ENCODE peak calls at places on chromosome 20, in six cellular contexts. M, L, A, T, X and D are unnamed samples.
A peak's percentile ranks its signal among the peaks of the same experiment; 100 is the strongest.

GRCh38 chr20:51434556-51435256 is 107.8 kb downstream of the NFATC2 start:
- DNase-seq in A (no peak), M (no peak), L (no peak), X (no peak), T (no peak), D (no peak)

GRCh38 chr20:31706607-31707257 is 15.9 kb downstream of the BCL2L1 start:
- DNase-seq in M (no peak), A (no peak), T (no peak), X (no peak), L (no peak), D (no peak)

GRCh38 chr20:45094201-45094600 is 6.7 kb downstream of the KCNS1 start:
- DNase-seq in L (no peak), X (no peak), M (no peak), T (no peak), A (no peak), D (no peak)

GRCh38 chr20:674936-675452 is 608 bp downstream of the SCRT2 start:
- DNase-seq in X (no peak), T (no peak), L (no peak), M (no peak), A (no peak), D (no peak)

GRCh38 chr20:32356935-32357868 is 929 bp upstream of the ASXL1 start:
- DNase-seq in T (no peak), A (no peak), M (no peak), L (no peak), X (no peak), D (peak; percentile 27)

GRCh38 chr20:46559685-46560440 is 9.4 kb upstream of the OCSTAMP start:
- DNase-seq in X (no peak), T (no peak), L (no peak), A (no peak), M (no peak), D (no peak)

GRCh38 chr20:34887023-34887422 is 10.6 kb downstream of the ACSS2 start:
- DNase-seq in T (no peak), L (no peak), A (no peak), X (no peak), M (no peak), D (no peak)

GRCh38 chr20:51377132-51377531 is 165.4 kb downstream of the NFATC2 start:
- DNase-seq in M (no peak), A (no peak), X (no peak), L (no peak), T (no peak), D (no peak)

GRCh38 chr20:33477386-33478234 is 12.3 kb upstream of the CBFA2T2 start:
- DNase-seq in T (no peak), M (no peak), L (no peak), X (no peak), A (no peak), D (no peak)

GRCh38 chr20:8152183-8152582 is 20.1 kb downstream of the PLCB1 start:
- DNase-seq in T (no peak), X (no peak), L (no peak), A (no peak), M (no peak), D (no peak)

GRCh38 chr20:44091026-44091425 is 96.0 kb downstream of the JPH2 start:
- DNase-seq in A (no peak), T (no peak), M (no peak), X (no peak), L (no peak), D (no peak)

GRCh38 chr20:59222982-59223610 is 59.5 kb downstream of the ZNF831 start:
- DNase-seq in A (no peak), X (no peak), L (no peak), M (peak; percentile 47), T (no peak), D (no peak)

GRCh38 chr20:36093025-36093803 is 61.3 kb upstream of the EPB41L1 start:
- DNase-seq in L (peak; percentile 13), M (peak; percentile 41), T (peak; percentile 38), A (no peak), X (peak; percentile 29), D (no peak)

GRCh38 chr20:13261460-13262301 is 40.6 kb downstream of the ISM1 start:
- DNase-seq in A (peak; percentile 45), L (peak; percentile 75), M (peak; percentile 75), T (peak; percentile 55), X (peak; percentile 62), D (no peak)

GRCh38 chr20:19568128-19568527 is 189.9 kb upstream of the RIN2 start:
- DNase-seq in T (no peak), L (no peak), X (no peak), M (no peak), A (no peak), D (no peak)

GRCh38 chr20:57435498-57436222 is 44.5 kb downstream of the RBM38 start:
- DNase-seq in T (no peak), L (peak; percentile 51), A (no peak), M (peak; percentile 51), X (peak; percentile 19), D (no peak)

GRCh38 chr20:2006452-2007381 is 12.9 kb upstream of the PDYN start:
- DNase-seq in X (no peak), T (peak; percentile 57), L (peak; percentile 23), A (peak; percentile 60), M (peak; percentile 78), D (no peak)

GRCh38 chr20:23967616-23967979 is 21.0 kb downstream of the GGTLC1 start:
- DNase-seq in M (no peak), X (no peak), A (no peak), T (no peak), L (no peak), D (no peak)

GRCh38 chr20:23050847-23051627 is 1.6 kb upstream of the THBD start:
- DNase-seq in M (peak; percentile 93), X (no peak), T (peak; percentile 55), A (peak; percentile 68), L (no peak), D (peak; percentile 93)

GRCh38 chr20:37574199-37574890 is 46.7 kb upstream of the BLCAP start:
- DNase-seq in L (no peak), T (no peak), M (no peak), A (no peak), X (no peak), D (no peak)

GRCh38 chr20:37577972-37578371 is 50.3 kb upstream of the BLCAP start:
- DNase-seq in X (no peak), T (no peak), M (no peak), L (no peak), A (no peak), D (no peak)

GRCh38 chr20:37573626-37574198 is 46.0 kb upstream of the BLCAP start:
- DNase-seq in A (no peak), M (no peak), L (no peak), T (no peak), X (no peak), D (no peak)

GRCh38 chr20:37576911-37577310 is 49.2 kb upstream of the BLCAP start:
- DNase-seq in M (no peak), T (no peak), X (no peak), L (no peak), A (no peak), D (no peak)

DNA sequence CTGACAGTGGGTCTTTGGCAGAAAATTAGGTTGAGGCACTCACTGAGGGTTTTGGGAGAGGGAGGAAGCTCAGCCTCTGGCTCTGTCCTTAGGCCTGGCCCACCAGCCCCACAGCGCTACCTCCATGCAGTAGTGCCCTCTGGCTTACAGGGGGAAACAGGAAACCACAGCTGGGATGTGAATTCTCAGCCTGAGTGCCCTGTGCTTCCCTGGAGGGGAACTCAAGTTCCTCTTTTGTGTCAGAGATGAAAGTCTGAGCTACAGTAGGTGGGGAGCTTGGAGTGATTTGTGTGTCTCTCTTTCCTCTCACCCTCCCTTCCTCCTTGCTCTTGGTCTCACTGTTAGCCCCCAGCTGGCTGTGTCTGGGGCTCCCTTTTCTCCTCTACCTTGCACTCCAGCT is 48.2 kb upstream of the BLCAP start:
- DNase-seq in X (no peak), L (no peak), T (peak; percentile 32), A (peak; percentile 56), M (peak; percentile 34), D (no peak)
- TF ChIP-seq CTCF in X (no peak), L (no peak), T (no peak), A (no peak), M (no peak), D (no peak)

DNA sequence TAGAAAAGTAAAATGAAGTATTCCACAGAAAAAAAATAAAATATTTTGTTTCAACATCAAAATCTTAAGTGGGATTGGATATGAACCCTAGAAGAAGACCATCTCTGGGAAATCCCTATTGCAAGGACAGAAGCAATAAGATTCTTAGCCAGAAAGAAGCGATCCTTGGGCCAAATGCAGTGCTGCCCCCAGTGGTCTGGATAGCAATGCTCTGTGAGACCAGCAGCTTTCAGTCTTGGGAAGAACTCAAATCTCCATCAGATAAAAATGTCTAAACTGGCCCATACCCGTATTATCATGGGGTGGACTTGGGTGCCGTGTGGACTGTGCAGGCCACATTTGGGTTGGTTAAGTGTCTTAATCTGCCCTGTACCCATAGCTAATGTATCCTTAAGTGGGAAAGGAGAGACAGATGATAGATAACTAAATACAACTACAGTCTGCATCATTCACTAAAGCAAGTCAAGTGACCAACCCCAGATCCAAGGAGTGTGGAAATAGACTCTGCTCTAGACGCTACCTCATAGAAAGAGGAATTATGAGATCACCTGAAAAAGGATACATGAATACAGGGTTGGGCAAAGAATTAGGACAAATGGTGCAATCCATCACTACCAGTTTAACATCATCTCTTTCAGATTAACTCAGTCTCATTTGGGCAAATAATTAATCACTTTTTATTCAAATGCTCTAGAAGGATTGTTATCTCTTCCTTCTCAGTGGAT is 38.9 kb upstream of the SNAP25 start:
- DNase-seq in M (peak; percentile 53), L (no peak), A (no peak), X (no peak), T (no peak), D (no peak)
- TF ChIP-seq CTCF in M (peak; percentile 71), L (no peak), A (peak; percentile 15), X (no peak), T (peak; percentile 25), D (no peak)

GRCh38 chr20:16729080-16729479 is 746 bp upstream of the SNRPB2 start:
- DNase-seq in X (no peak), T (no peak), A (no peak), M (no peak), L (no peak), D (no peak)
- TF ChIP-seq CTCF in X (no peak), T (no peak), A (no peak), M (no peak), L (no peak), D (no peak)

DNA sequence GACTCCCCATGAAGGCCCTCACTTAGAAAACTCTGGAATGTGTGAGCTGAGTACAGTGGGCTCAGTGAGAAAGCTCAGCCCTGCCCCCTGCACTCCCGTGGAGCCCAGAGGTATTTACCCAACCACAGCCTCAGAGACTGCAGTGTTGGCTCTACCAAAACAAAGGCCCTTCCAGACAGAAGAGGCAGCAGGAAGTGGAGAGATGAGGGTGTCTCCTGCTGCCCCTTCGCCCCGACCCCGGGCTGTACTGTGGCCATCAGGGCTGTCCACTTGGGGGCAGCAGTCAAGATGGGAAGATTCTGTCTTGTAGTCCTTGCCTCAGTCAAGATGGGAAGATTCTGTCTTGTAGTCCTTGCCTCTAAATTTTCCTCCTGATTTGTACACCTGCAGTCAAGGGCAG is 341.3 kb downstream of the TAF4 start:
- DNase-seq in T (no peak), L (no peak), A (no peak), X (no peak), M (peak; percentile 48), D (no peak)
- TF ChIP-seq CTCF in T (no peak), L (no peak), A (no peak), X (no peak), M (peak; percentile 62), D (no peak)